ENCODE peak calls at places on chromosomes 12 and 14, in six cellular contexts. J is GM23338, D is DND-41, Q is dorsolateral prefrontal cortex, W is fibroblast of lung, M is left ventricle myocardium inferior. N is an unnamed sample.

GRCh38 chr14:51547260-51547659 is 104.5 kb upstream of the FRMD6 start:
- DNase-seq in W (peak; percentile 100), M (no peak), J (no peak), Q (no peak), D (no peak), N (no peak)

GRCh38 chr12:65004270-65004669 is 116.8 kb downstream of the WIF1 start:
- DNase-seq in J (no peak), M (no peak), W (no peak), D (no peak), Q (no peak), N (no peak)

GRCh38 chr14:58082011-58082410 is 70.0 kb downstream of the ARMH4 start:
- DNase-seq in W (peak; percentile 51), D (no peak), Q (no peak), M (no peak), J (no peak), N (no peak)

GRCh38 chr14:90398315-90398811 is 1.5 kb downstream of the CALM1 start:
- DNase-seq in Q (peak; percentile 48), M (no peak), W (peak; percentile 33), J (peak; percentile 22), D (peak; percentile 62), N (peak; percentile 62)

GRCh38 chr14:39946796-39947195 is 514.6 kb upstream of the FBXO33 start:
- DNase-seq in M (no peak), D (no peak), W (peak; percentile 48), Q (no peak), J (peak; percentile 0), N (no peak)

GRCh38 chr12:53201170-53201541 is 5.9 kb downstream of the ITGB7 start:
- DNase-seq in W (peak; percentile 71), M (no peak), J (no peak), D (no peak), Q (no peak), N (no peak)

GRCh38 chr12:132379996-132380395 is 50.6 kb upstream of the GALNT9 start:
- DNase-seq in Q (no peak), J (no peak), D (no peak), W (no peak), M (no peak), N (no peak)

GRCh38 chr12:9669534-9669933 is at the start of gene CLEC2D:
- DNase-seq in Q (no peak), W (peak; percentile 20), J (no peak), M (no peak), D (no peak), N (no peak)

GRCh38 chr12:41992029-41992428 is 152.6 kb downstream of the GXYLT1 start:
- DNase-seq in W (no peak), M (no peak), J (no peak), Q (no peak), D (no peak), N (no peak)

GRCh38 chr12:2092890-2093289 is 40.1 kb downstream of the CACNA1C start:
- DNase-seq in W (peak; percentile 64), Q (no peak), D (no peak), M (peak; percentile 61), J (no peak), N (no peak)

GRCh38 chr12:71972441-71973074 is 33.9 kb downstream of the TPH2 start:
- DNase-seq in J (peak; percentile 49), W (no peak), M (no peak), D (no peak), Q (no peak), N (no peak)

GRCh38 chr12:50986961-50987737 is 34.8 kb downstream of the HIGD1C start:
- DNase-seq in M (no peak), J (peak; percentile 83), D (peak; percentile 45), W (peak; percentile 42), Q (no peak), N (peak; percentile 5)

GRCh38 chr12:129610601-129611120 is 293.2 kb downstream of the TMEM132D start:
- DNase-seq in J (no peak), W (no peak), D (no peak), M (no peak), Q (no peak), N (no peak)

GRCh38 chr12:80681287-80681686 is 26.1 kb upstream of the MYF6 start:
- DNase-seq in D (no peak), M (no peak), W (no peak), Q (no peak), J (no peak), N (no peak)

GRCh38 chr12:93819048-93819491 is 141.9 kb downstream of the CRADD start:
- DNase-seq in J (no peak), D (no peak), Q (peak; percentile 49), W (peak; percentile 92), M (peak; percentile 55), N (no peak)

GRCh38 chr12:113932411-113933196 is 33.5 kb downstream of the RBM19 start:
- DNase-seq in M (no peak), D (no peak), J (peak; percentile 16), W (peak; percentile 21), Q (peak; percentile 80), N (no peak)

GRCh38 chr14:89900822-89901221 is 53.7 kb downstream of the EFCAB11 start:
- DNase-seq in W (no peak), Q (no peak), J (no peak), D (no peak), M (no peak), N (no peak)

GRCh38 chr14:88933203-88933602 is 108.8 kb downstream of the TTC8 start:
- DNase-seq in W (peak; percentile 7), J (no peak), D (no peak), Q (no peak), M (no peak), N (no peak)

GRCh38 chr12:41402804-41403203 is 214.7 kb downstream of the PDZRN4 start:
- DNase-seq in M (no peak), W (no peak), Q (no peak), J (no peak), D (no peak), N (no peak)

GRCh38 chr12:113277511-113277910 is 56.2 kb downstream of the TPCN1 start:
- DNase-seq in Q (no peak), W (no peak), M (peak; percentile 5), J (no peak), D (no peak), N (no peak)

GRCh38 chr12:92987362-92987761 is 58.3 kb upstream of the EEA1 start:
- DNase-seq in Q (no peak), D (peak; percentile 23), W (peak; percentile 62), J (peak; percentile 86), M (no peak), N (no peak)

GRCh38 chr12:119312904-119313303 is 21.6 kb upstream of the CCDC60 start:
- DNase-seq in D (no peak), W (no peak), J (no peak), Q (no peak), M (no peak), N (no peak)

GRCh38 chr12:106480259-106480658 is 102.5 kb upstream of the RFX4 start:
- DNase-seq in W (no peak), J (no peak), D (no peak), Q (no peak), M (no peak), N (no peak)

GRCh38 chr12:24933694-24934407 is 15.1 kb downstream of the BCAT1 start:
- DNase-seq in J (no peak), D (no peak), Q (no peak), M (no peak), W (no peak), N (no peak)

GRCh38 chr14:74875941-74876913 is at the start of gene PROX2:
- DNase-seq in D (peak; percentile 11), J (peak; percentile 29), M (no peak), W (no peak), Q (no peak), N (peak; percentile 46)

DNA sequence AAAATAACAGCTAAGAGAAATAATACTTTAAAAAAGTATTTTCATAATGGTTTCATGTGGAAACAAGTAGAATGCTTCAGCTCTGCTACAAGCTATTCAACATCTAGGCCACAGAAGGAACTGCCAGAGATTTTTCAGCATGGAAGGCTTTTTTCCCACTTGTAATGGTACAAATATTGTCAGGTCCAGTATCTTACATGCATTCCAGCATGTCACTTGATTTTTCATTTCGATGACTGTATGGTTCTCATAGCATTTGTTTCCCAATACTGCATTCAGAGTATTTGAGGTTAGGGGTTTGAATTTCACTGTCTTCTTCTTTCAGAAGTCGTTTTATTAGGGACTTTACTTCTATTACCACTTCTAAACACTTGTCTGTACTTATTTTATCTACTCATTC is 1701.5 kb upstream of the FLRT2 start:
- DNase-seq in J (no peak), D (no peak), M (no peak), W (no peak), Q (no peak), N (no peak)
- H3K27ac ChIP-seq in J (no peak overlapping the region), D (no peak overlapping the region), M (no peak overlapping the region), W (no peak overlapping the region), Q (no peak overlapping the region), N (no peak overlapping the region)

GRCh38 chr12:76914102-76914859 is 35.5 kb upstream of the CSRP2 start:
- DNase-seq in J (no peak), W (no peak), Q (no peak), D (no peak), M (no peak), N (no peak)
- TF ChIP-seq CTCF in J (no peak), W (no peak), Q (no peak), D (no peak), M (no peak), N (no peak)

GRCh38 chr14:52873096-52873495 is 77.8 kb downstream of the FERMT2 start:
- DNase-seq in M (no peak), W (no peak), D (no peak), Q (no peak), J (peak; percentile 75), N (no peak)

GRCh38 chr14:52874389-52874788 is 76.5 kb downstream of the FERMT2 start:
- DNase-seq in W (no peak), Q (no peak), J (no peak), M (no peak), D (no peak), N (no peak)

GRCh38 chr14:52875707-52876106 is 75.1 kb downstream of the FERMT2 start:
- DNase-seq in D (no peak), M (no peak), J (no peak), Q (no peak), W (no peak), N (no peak)

GRCh38 chr14:52871606-52872005 is 79.2 kb downstream of the FERMT2 start:
- DNase-seq in J (no peak), Q (no peak), D (no peak), M (no peak), W (no peak), N (no peak)

GRCh38 chr14:52873694-52874093 is 77.2 kb downstream of the FERMT2 start:
- DNase-seq in Q (no peak), J (no peak), M (no peak), W (no peak), D (no peak), N (no peak)
- H3K27ac ChIP-seq in Q (no peak overlapping the region), J (peak overlapping the region; percentile 78), M (no peak overlapping the region), W (no peak overlapping the region), D (no peak overlapping the region), N (no peak overlapping the region)

GRCh38 chr12:49626836-49627235 is 3.5 kb downstream of the PRPF40B start:
- DNase-seq in J (no peak), D (no peak), W (no peak), M (no peak), Q (no peak), N (no peak)

GRCh38 chr12:49623142-49623899 is at the start of gene PRPF40B:
- DNase-seq in J (peak; percentile 90), D (peak; percentile 92), Q (peak; percentile 84), W (peak; percentile 77), M (peak; percentile 90), N (peak; percentile 80)

GRCh38 chr12:49627752-49628360 is 4.5 kb downstream of the PRPF40B start:
- DNase-seq in D (no peak), Q (no peak), W (peak; percentile 72), M (no peak), J (no peak), N (no peak)

GRCh38 chr12:49624919-49625577 is 1.7 kb downstream of the PRPF40B start:
- DNase-seq in D (no peak), Q (no peak), M (no peak), J (no peak), W (peak; percentile 70), N (no peak)

GRCh38 chr12:49626169-49626835 is 2.9 kb downstream of the PRPF40B start:
- DNase-seq in D (no peak), Q (no peak), J (no peak), M (no peak), W (no peak), N (no peak)
- TF ChIP-seq CTCF in D (peak; percentile 29), Q (peak; percentile 5), J (no peak), M (no peak), W (no peak), N (peak; percentile 28)

N was measured in CD4-positive, alpha-beta T cell.